ENCODE peak calls at places on chromosomes 16 and 17, in six cellular contexts. K is coronary artery, X is fibroblast of the aortic adventitia, Q is OCI-LY7, A is AG09309, C is transverse colon. H is an unnamed sample.

GRCh38 chr17:19388791-19389190 is 1.8 kb upstream of the MFAP4 start:
- DNase-seq in A (no peak), C (peak; percentile 6), K (peak; percentile 64), X (peak; percentile 54), Q (no peak), H (no peak)

GRCh38 chr16:71360378-71360777 is 1.9 kb downstream of the CALB2 start:
- DNase-seq in X (peak; percentile 91), A (peak; percentile 85), K (no peak), C (no peak), Q (no peak), H (peak; percentile 36)

GRCh38 chr17:2883544-2884203 is 87.4 kb downstream of the RAP1GAP2 start:
- DNase-seq in A (no peak), X (no peak), Q (no peak), C (no peak), K (no peak), H (no peak)

GRCh38 chr17:47704116-47704515 is 10.2 kb downstream of the TBKBP1 start:
- DNase-seq in X (no peak), Q (peak; percentile 33), C (peak; percentile 29), K (no peak), A (no peak), H (no peak)

GRCh38 chr16:55323637-55324490 is at the start of gene IRX6:
- DNase-seq in X (no peak), K (no peak), A (peak; percentile 5), Q (no peak), C (no peak), H (no peak)

GRCh38 chr16:23502466-23502865 is 7.8 kb downstream of the GGA2 start:
- DNase-seq in C (no peak), K (no peak), Q (no peak), X (no peak), A (no peak), H (no peak)

GRCh38 chr16:56354016-56354415 is 71.3 kb downstream of the AMFR start:
- DNase-seq in Q (no peak), C (peak; percentile 4), X (no peak), K (peak; percentile 31), A (no peak), H (no peak)

GRCh38 chr17:4247981-4248388 is 15.8 kb downstream of the ANKFY1 start:
- DNase-seq in X (no peak), C (peak; percentile 82), Q (no peak), K (no peak), A (no peak), H (no peak)

GRCh38 chr17:7146115-7146514 is 31.5 kb upstream of the ASGR2 start:
- DNase-seq in K (no peak), A (no peak), C (no peak), X (peak; percentile 13), Q (no peak), H (peak; percentile 26)

GRCh38 chr17:7234100-7235012 is at the start of gene DVL2:
- DNase-seq in Q (peak; percentile 96), C (peak; percentile 96), A (peak; percentile 74), X (peak; percentile 93), K (peak; percentile 96), H (peak; percentile 83)

GRCh38 chr16:46817961-46818360 is 13.0 kb downstream of the C16orf87 start:
- DNase-seq in Q (no peak), X (peak; percentile 19), A (no peak), K (no peak), C (no peak), H (no peak)

GRCh38 chr16:12697437-12697836 is 106.2 kb downstream of the CPPED1 start:
- DNase-seq in Q (no peak), X (no peak), K (no peak), C (no peak), A (no peak), H (no peak)

GRCh38 chr16:74487634-74488495 is 66.6 kb upstream of the CLEC18B start:
- DNase-seq in A (no peak), X (no peak), Q (no peak), K (no peak), C (no peak), H (no peak)

GRCh38 chr17:48544356-48545021 is 420 bp downstream of the HOXB2 start:
- DNase-seq in C (peak; percentile 81), X (peak; percentile 93), A (no peak), K (peak; percentile 95), Q (no peak), H (no peak)

GRCh38 chr17:5804226-5804625 is 219.9 kb upstream of the NLRP1 start:
- DNase-seq in K (no peak), C (no peak), X (no peak), A (no peak), Q (no peak), H (no peak)

GRCh38 chr17:47404006-47404405 is 80.3 kb downstream of the EFCAB13 start:
- DNase-seq in X (no peak), A (no peak), K (no peak), C (no peak), Q (no peak), H (no peak)

GRCh38 chr17:47996201-47996600 is 25.3 kb downstream of the CDK5RAP3 start:
- DNase-seq in A (no peak), Q (no peak), C (no peak), X (no peak), K (no peak), H (no peak)

GRCh38 chr17:74813793-74814192 is 37.6 kb upstream of the NAT9 start:
- DNase-seq in C (no peak), X (no peak), K (no peak), A (no peak), Q (no peak), H (no peak)

GRCh38 chr17:42387663-42388380 is 420 bp downstream of the STAT3 start:
- DNase-seq in K (peak; percentile 83), C (peak; percentile 69), X (peak; percentile 34), A (no peak), Q (peak; percentile 34), H (no peak)

GRCh38 chr17:80882323-80882722 is 109.3 kb upstream of the CHMP6 start:
- DNase-seq in C (no peak), X (no peak), K (no peak), A (no peak), Q (no peak), H (no peak)

GRCh38 chr16:83806036-83806435 is 1.7 kb upstream of the HSBP1 start:
- DNase-seq in A (no peak), Q (peak; percentile 33), C (no peak), K (no peak), X (no peak), H (no peak)

GRCh38 chr17:17981330-17981729 is 8.7 kb downstream of the DRC3 start:
- DNase-seq in K (peak; percentile 67), Q (no peak), A (no peak), C (no peak), X (no peak), H (no peak)

GRCh38 chr16:30533748-30534367 is 800 bp downstream of the ZNF747 start:
- DNase-seq in K (peak; percentile 72), A (no peak), Q (peak; percentile 45), C (no peak), X (no peak), H (no peak)

DNA sequence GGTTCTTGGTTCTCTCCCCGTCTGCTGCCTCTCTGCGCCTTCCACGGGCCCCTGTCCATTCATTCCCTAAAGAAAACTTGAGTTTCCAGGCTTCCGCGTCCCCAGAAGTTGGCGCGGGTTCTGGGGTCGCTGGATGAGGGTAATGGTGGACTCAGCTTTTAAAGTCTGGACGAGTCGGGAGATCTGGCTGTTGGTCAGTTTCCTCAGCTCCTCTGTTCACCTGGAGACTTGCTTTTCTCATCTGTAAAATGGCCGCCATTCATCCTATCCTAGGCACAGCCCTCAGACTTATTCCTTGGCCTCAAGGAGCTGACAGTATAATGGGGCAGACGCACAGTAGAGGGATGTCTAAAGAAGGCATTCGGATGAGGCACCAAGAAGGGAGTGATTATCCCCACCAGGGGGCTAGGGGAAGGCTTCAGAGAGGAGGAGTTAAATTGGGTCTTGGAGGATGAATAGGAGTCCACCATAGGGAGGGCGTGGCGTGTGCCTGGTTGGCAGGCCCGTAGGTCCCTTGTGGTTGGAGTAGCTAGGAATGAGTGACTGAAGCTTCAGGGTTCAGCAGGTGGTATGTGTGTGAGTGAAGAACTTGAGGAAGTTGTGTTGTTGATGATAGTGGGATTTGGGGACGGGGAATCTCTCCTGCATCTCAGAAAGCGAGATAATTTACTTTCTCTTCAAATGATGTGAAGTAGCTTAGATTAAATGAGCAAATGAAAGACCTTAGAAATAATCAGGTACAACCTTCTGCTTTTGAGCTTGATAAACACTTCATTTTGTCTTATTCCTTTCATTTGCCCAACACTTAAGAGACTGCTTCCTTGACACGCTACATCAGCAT is 655 bp downstream of the VPS35L start:
- DNase-seq in Q (peak; percentile 38), X (peak; percentile 30), A (no peak), C (peak; percentile 11), K (no peak), H (no peak)
- TF ChIP-seq CTCF in Q (peak; percentile 15), X (peak; percentile 29), A (no peak), C (no peak), K (no peak), H (no peak)

DNA sequence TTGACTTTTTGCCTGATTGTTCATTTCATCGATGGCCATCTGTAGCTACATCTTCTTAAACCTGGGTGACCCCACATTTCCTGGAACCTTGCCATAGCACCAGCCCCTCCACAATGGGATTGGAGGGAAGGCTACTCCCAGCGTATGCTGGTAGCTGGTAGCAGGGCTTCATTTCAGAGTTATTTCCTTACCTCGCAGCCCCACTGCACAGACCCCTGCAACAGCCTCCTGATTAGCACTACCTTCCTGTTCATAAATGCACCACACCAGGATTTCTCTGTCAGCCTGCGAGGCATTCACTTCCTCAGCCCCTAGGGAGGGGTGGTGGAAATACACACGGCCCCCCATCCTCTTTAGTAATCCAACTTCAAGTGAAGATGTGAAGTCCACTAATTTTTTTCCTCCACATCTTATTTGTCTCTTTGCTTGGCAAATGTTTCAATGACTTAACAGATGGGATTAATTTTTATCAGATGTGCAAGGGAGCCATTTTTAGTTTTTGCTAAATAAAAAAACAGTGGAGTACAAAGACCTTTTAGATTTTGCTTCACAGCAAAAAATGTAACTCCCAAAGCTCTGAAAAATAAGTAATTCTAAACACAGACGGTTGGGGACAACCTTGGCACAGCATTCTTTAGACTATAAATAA is 76.6 kb downstream of the CLEC16A start:
- DNase-seq in A (no peak), X (peak; percentile 36), C (no peak), K (no peak), Q (no peak), H (no peak)
- TF ChIP-seq CTCF in A (no peak), X (no peak), C (no peak), K (no peak), Q (no peak), H (no peak)

GRCh38 chr17:40499551-40500189 is 1.8 kb downstream of the TNS4 start:
- DNase-seq in A (no peak), X (peak; percentile 59), Q (no peak), K (peak; percentile 87), C (peak; percentile 92), H (no peak)
- TF ChIP-seq CTCF in A (no peak), X (no peak), Q (no peak), K (no peak), C (no peak), H (peak; percentile 9)

GRCh38 chr17:1767358-1767757 is 5.5 kb downstream of the SERPINF1 start:
- DNase-seq in X (no peak), C (no peak), K (no peak), Q (no peak), A (no peak), H (no peak)
- TF ChIP-seq CTCF in X (no peak), C (no peak), K (no peak), Q (peak; percentile 25), A (no peak), H (peak; percentile 18)

GRCh38 chr17:627051-627450 is 87.6 kb downstream of the VPS53 start:
- DNase-seq in A (no peak), X (no peak), Q (no peak), C (no peak), K (no peak), H (no peak)
- TF ChIP-seq CTCF in A (no peak), X (no peak), Q (no peak), C (no peak), K (no peak), H (peak; percentile 16)

H was measured in retinal pigment epithelial cell.